ENCODE peak calls at places on chromosomes 6 and 20, in six cellular contexts. S, V, U, D, E and J are unnamed samples.

GRCh38 chr6:138572885-138573284 is 73.6 kb upstream of the NHSL1 start:
- DNase-seq in V (no peak), S (no peak), D (no peak), U (no peak), E (no peak), J (no peak)

GRCh38 chr20:39013662-39014109 is 51.5 kb downstream of the DHX35 start:
- DNase-seq in E (no peak), S (no peak), D (no peak), V (no peak), U (no peak), J (no peak)

GRCh38 chr6:14472964-14473363 is 355.4 kb downstream of the CD83 start:
- DNase-seq in U (no peak), E (no peak), D (no peak), S (no peak), V (no peak), J (no peak)

GRCh38 chr20:57381596-57382503 is 9.3 kb upstream of the RBM38 start:
- DNase-seq in D (peak), S (peak), U (peak), E (peak), V (peak), J (peak)

GRCh38 chr6:144217264-144217663 is 66.9 kb downstream of the STX11 start:
- DNase-seq in U (peak), D (no peak), S (peak), E (no peak), V (no peak), J (no peak)

GRCh38 chr20:35669221-35669620 is 4.5 kb upstream of the CPNE1 start:
- DNase-seq in D (no peak), E (no peak), V (no peak), S (no peak), U (no peak), J (no peak)

GRCh38 chr20:7980332-7981046 is 39.1 kb downstream of the TMX4 start:
- DNase-seq in U (peak), D (peak), E (peak), S (peak), V (no peak), J (peak)

GRCh38 chr6:80480478-80481157 is 374.1 kb downstream of the BCKDHB start:
- DNase-seq in U (no peak), V (no peak), S (no peak), D (no peak), E (no peak), J (no peak)

GRCh38 chr6:106077170-106077569 is 9.0 kb upstream of the PRDM1 start:
- DNase-seq in S (no peak), U (no peak), E (no peak), V (no peak), D (no peak), J (no peak)

GRCh38 chr20:46998497-46999190 is 104.0 kb downstream of the EYA2 start:
- DNase-seq in V (no peak), S (no peak), D (no peak), E (no peak), U (no peak), J (no peak)

GRCh38 chr6:118581489-118581959 is 33.4 kb downstream of the PLN start:
- DNase-seq in D (no peak), E (no peak), V (no peak), U (peak), S (no peak), J (peak)

GRCh38 chr6:118579786-118580185 is 31.7 kb downstream of the PLN start:
- DNase-seq in E (no peak), V (no peak), S (no peak), D (no peak), U (no peak), J (no peak)

GRCh38 chr6:118577972-118578371 is 29.9 kb downstream of the PLN start:
- DNase-seq in U (no peak), V (no peak), D (no peak), S (no peak), E (no peak), J (no peak)

GRCh38 chr6:118580585-118581419 is 32.7 kb downstream of the PLN start:
- DNase-seq in V (peak), S (peak), E (peak), U (peak), D (peak), J (peak)

DNA sequence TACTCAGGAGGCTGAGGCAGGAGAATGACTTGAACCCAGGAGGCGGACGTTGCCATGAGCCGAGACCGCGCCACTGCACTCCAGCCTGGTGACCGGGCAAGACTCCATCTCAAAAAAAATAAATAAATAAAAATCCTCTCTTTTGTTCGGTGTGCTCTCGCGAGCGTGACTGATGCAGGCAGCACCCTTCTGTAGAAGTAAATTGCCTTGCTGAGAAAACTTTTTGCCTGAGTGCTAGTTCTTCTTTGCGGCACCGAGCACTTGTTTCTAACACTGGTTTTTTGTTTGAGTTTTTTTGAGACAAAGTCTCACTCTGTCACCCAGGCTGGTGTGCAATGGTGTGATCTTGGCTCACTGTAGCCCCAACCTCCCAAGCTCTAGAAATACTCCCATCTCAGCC is 30.5 kb downstream of the PLN start:
- DNase-seq in D (no peak), S (no peak), E (no peak), U (no peak), V (no peak), J (no peak)
- TF ChIP-seq CTCF in D (no peak), S (no peak), E (no peak), U (no peak), V (no peak), J (no peak)

GRCh38 chr6:125157725-125158124 is 4.2 kb downstream of the TPD52L1 start:
- DNase-seq in V (no peak), U (no peak), E (no peak), D (no peak), S (no peak), J (no peak)

GRCh38 chr6:125155344-125155743 is 1.8 kb downstream of the TPD52L1 start:
- DNase-seq in V (no peak), S (no peak), E (no peak), U (no peak), D (no peak), J (no peak)

GRCh38 chr6:125156496-125156895 is 2.9 kb downstream of the TPD52L1 start:
- DNase-seq in S (no peak), V (no peak), U (no peak), D (no peak), E (no peak), J (no peak)

GRCh38 chr6:125154184-125155135 is 887 bp downstream of the TPD52L1 start:
- DNase-seq in V (peak), S (no peak), E (no peak), D (peak), U (peak), J (no peak)

GRCh38 chr6:125157280-125157679 is 3.7 kb downstream of the TPD52L1 start:
- DNase-seq in S (no peak), U (no peak), E (no peak), V (no peak), D (no peak), J (no peak)
- TF ChIP-seq CTCF in S (no peak), U (no peak), E (no peak), V (no peak), D (no peak), J (no peak)

DNA sequence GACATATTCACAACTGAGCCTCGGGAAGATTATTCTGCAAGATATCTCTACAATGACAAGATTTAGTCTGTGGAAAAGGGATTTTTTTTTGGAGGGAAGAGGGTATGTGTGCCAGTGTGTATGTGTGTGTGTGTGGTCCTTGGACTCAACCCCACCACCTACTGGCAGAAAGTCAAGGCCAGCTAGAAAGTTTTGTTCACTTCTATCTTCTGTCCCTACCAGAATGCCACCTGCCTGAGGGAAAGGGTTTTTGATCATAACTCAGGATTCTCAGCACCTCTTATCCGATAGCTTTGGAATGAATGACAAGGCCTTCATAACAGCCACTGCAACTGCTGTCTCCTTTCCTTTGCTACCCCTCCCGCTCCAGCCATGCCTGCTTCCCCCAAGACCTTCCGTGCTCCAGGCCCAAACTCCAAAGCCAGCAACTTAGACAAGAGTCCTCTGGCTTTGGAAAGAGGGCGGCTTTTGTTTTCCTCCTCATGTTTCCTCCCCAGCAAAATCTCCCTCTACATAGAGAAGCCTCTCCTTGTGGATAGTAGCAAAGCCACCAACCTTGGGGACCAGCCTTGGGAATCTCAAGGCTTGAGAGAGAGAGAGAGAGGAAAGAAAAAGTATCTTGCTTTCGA is 18.6 kb downstream of the BTN3A1 start:
- DNase-seq in V (no peak), U (peak), D (peak), E (no peak), S (peak), J (peak)
- TF ChIP-seq CTCF in V (peak), U (peak), D (peak), E (peak), S (peak), J (peak)

GRCh38 chr20:22308934-22309333 is 275.4 kb downstream of the FOXA2 start:
- DNase-seq in E (no peak), S (no peak), U (no peak), V (no peak), D (no peak), J (no peak)

GRCh38 chr20:22305391-22305790 is 279.0 kb downstream of the FOXA2 start:
- DNase-seq in E (no peak), D (no peak), V (no peak), U (no peak), S (no peak), J (no peak)

GRCh38 chr20:22302039-22302438 is 282.3 kb downstream of the FOXA2 start:
- DNase-seq in U (no peak), V (no peak), E (no peak), S (no peak), D (no peak), J (no peak)

DNA sequence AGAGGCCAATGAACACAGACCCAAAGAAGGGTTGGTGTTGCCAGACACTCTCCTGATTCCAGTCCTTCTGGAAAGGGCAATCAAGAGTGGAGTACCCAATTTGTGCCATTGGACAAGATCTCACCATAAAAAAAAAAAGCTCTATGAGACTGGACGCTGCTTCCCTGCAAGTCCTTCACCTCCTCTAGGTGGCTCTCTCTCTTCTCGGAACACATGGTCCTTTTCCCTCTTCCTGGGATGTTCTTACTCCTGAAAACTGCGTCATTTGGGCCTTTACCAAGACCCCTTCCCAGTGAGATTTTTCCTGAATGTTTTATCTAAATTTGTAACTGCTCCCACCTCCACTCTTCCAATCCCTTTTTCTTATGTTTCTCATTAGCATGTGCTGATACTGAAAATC is 280.8 kb downstream of the FOXA2 start:
- DNase-seq in V (no peak), U (no peak), S (no peak), D (no peak), E (no peak), J (no peak)
- TF ChIP-seq CTCF in V (no peak), U (peak), S (no peak), D (no peak), E (peak), J (no peak)

GRCh38 chr20:50995506-50995905 is 27.4 kb downstream of the KCNG1 start:
- DNase-seq in E (no peak), D (no peak), S (no peak), U (peak), V (no peak), J (peak)

GRCh38 chr20:50992733-50993457 is 30.0 kb downstream of the KCNG1 start:
- DNase-seq in V (no peak), E (no peak), D (peak), S (peak), U (peak), J (peak)

GRCh38 chr20:50987493-50988210 is 29.0 kb downstream of the MOCS3 start:
- DNase-seq in E (peak), D (peak), V (peak), U (peak), S (peak), J (peak)

GRCh38 chr20:50991076-50991475 is 31.8 kb downstream of the KCNG1 start:
- DNase-seq in D (no peak), U (no peak), V (no peak), E (no peak), S (no peak), J (no peak)

GRCh38 chr20:50992336-50992732 is 30.6 kb downstream of the KCNG1 start:
- DNase-seq in S (no peak), D (no peak), V (no peak), E (no peak), U (no peak), J (no peak)
- TF ChIP-seq CTCF in S (no peak), D (no peak), V (no peak), E (no peak), U (no peak), J (no peak)

GRCh38 chr6:36523936-36524499 is 23.3 kb downstream of the STK38 start:
- DNase-seq in V (no peak), E (no peak), U (no peak), S (no peak), D (no peak), J (no peak)

GRCh38 chr6:36524871-36525270 is 22.4 kb downstream of the STK38 start:
- DNase-seq in V (no peak), E (no peak), U (no peak), D (no peak), S (no peak), J (no peak)

GRCh38 chr6:36523451-36523850 is 23.8 kb downstream of the STK38 start:
- DNase-seq in U (no peak), E (no peak), S (no peak), V (no peak), D (no peak), J (no peak)

GRCh38 chr6:36526066-36526465 is 21.2 kb downstream of the STK38 start:
- DNase-seq in V (no peak), S (no peak), E (no peak), D (no peak), U (no peak), J (no peak)

GRCh38 chr6:36525346-36525745 is 21.9 kb downstream of the STK38 start:
- DNase-seq in S (no peak), D (no peak), E (no peak), V (no peak), U (no peak), J (no peak)
- TF ChIP-seq CTCF in S (no peak), D (no peak), E (no peak), V (no peak), U (no peak), J (no peak)

DNA sequence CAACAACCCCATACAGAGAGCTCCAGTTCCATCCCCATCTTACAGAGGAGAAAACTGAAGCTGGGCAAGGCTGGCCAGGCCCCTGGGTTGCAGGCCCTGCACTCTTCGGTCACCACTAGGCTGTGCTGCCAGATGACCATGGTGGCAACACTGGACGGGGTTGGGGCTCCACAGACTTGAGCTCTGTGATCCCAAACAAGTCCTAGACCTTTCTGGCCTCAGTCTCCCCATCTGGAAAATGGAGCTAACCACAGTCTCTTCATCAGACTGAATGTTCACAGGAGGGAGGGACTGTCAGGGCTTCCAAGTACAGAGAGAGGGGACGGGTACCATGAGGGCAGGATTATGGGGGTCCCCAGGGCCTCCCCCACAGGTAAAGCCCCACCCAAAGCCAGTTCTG is 41.3 kb upstream of the NOL4L start:
- DNase-seq in U (no peak), V (no peak), D (no peak), S (no peak), E (no peak), J (no peak)
- TF ChIP-seq CTCF in U (no peak), V (no peak), D (no peak), S (no peak), E (no peak), J (no peak)